ENCODE peak calls at places on chromosomes 3 and 15, in five cellular contexts. F is neuronal stem cell, U is mesenchymal stem cell, S is H9, M is H1. N is an unnamed sample.

GRCh38 chr3:184361532-184361931 is at the start of the genes CLCN2 and POLR2H:
- DNase-seq in F (peak), U (peak), S (peak), M (peak), N (no peak)

GRCh38 chr3:15942462-15942861 is 144.7 kb upstream of the ANKRD28 start:
- DNase-seq in F (no peak), U (no peak), S (no peak), M (no peak), N (no peak)

GRCh38 chr15:60405405-60405804 is 7.6 kb upstream of the ANXA2 start:
- DNase-seq in F (no peak), U (no peak), S (no peak), M (no peak), N (no peak)

GRCh38 chr3:157248590-157249425 is 88.9 kb upstream of the CCNL1 start:
- DNase-seq in F (peak), U (peak), S (no peak), M (no peak), N (no peak)

GRCh38 chr3:182063742-182064141 is 352.0 kb downstream of the SOX2 start:
- DNase-seq in F (no peak), U (no peak), S (no peak), M (no peak), N (no peak)

GRCh38 chr15:78004919-78005634 is 72.4 kb downstream of the TBC1D2B start:
- DNase-seq in F (no peak), U (peak), S (no peak), M (no peak), N (no peak)

GRCh38 chr3:45546636-45547201 is 47.8 kb upstream of the LIMD1 start:
- DNase-seq in F (peak), U (no peak), S (peak), M (peak), N (peak)

GRCh38 chr3:168546707-168547106 is 451.0 kb upstream of the GOLIM4 start:
- DNase-seq in F (no peak), U (no peak), S (no peak), M (no peak), N (no peak)

GRCh38 chr3:156553705-156554356 is 1.1 kb downstream of the SSR3 start:
- DNase-seq in F (no peak), U (peak), S (no peak), M (no peak), N (peak)

GRCh38 chr3:39208463-39209055 is 16.2 kb upstream of the XIRP1 start:
- DNase-seq in F (peak), U (peak), S (peak), M (no peak), N (peak)

GRCh38 chr3:135649361-135649760 is 316.2 kb upstream of the PPP2R3A start:
- DNase-seq in F (no peak), U (no peak), S (no peak), M (no peak), N (no peak)

GRCh38 chr3:53083496-53083895 is 37.6 kb upstream of the SFMBT1 start:
- DNase-seq in F (no peak), U (peak), S (peak), M (no peak), N (no peak)

GRCh38 chr3:185561374-185561943 is 9.1 kb upstream of the LIPH start:
- DNase-seq in F (no peak), U (no peak), S (peak), M (no peak), N (no peak)

GRCh38 chr3:106345353-106346027 is 476.7 kb upstream of the CBLB start:
- DNase-seq in F (no peak), U (peak), S (no peak), M (no peak), N (peak)

GRCh38 chr3:61807865-61808276 is 246.5 kb downstream of the PTPRG start:
- DNase-seq in F (no peak), U (peak), S (no peak), M (no peak), N (no peak)

GRCh38 chr3:117616213-117616612 is 906.6 kb downstream of the TUSC7 start:
- DNase-seq in F (no peak), U (no peak), S (no peak), M (no peak), N (no peak)

GRCh38 chr3:29618395-29619291 is 337.8 kb downstream of the RBMS3 start:
- DNase-seq in F (no peak), U (no peak), S (no peak), M (no peak), N (peak)

GRCh38 chr3:169149349-169149890 is 514.1 kb downstream of the MECOM start:
- DNase-seq in F (peak), U (peak), S (peak), M (peak), N (peak)

GRCh38 chr3:42658091-42658770 is 4.7 kb downstream of the ZBTB47 start:
- DNase-seq in F (no peak), U (no peak), S (peak), M (peak), N (no peak)

GRCh38 chr15:51649659-51650521 is 27.3 kb upstream of the DMXL2 start:
- DNase-seq in F (peak), U (peak), S (no peak), M (no peak), N (peak)

GRCh38 chr3:37703633-37704032 is 158.0 kb upstream of the CTDSPL start:
- DNase-seq in F (no peak), U (peak), S (no peak), M (no peak), N (no peak)

GRCh38 chr3:23647706-23648258 is 158.0 kb upstream of the UBE2E1 start:
- DNase-seq in F (no peak), U (no peak), S (no peak), M (no peak), N (no peak)

GRCh38 chr3:15309662-15310335 is 22.6 kb downstream of the SH3BP5 start:
- DNase-seq in F (no peak), U (no peak), S (no peak), M (no peak), N (no peak)

DNA sequence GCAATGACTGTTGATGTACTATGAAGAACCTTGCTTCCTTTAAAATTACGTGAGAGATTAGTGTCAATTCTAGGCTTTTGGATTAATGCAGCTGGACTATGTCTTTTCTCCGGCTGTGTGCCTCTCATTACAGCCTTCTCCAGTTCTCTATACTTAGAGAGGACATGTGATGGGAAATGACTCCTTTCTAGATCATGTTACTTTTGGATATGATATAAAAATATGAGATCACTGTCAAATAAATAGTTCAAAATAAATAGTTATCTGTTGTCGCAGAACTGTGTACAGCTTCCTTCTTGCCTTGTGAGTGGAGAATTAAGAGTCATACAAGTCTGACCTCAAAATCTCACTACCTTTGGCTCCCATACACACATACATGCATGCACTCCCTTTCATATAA is 592.4 kb downstream of the DIPK2A start:
- DNase-seq in F (no peak), U (no peak), S (no peak), M (no peak), N (no peak)
- H3K27ac ChIP-seq in F (no peak), U (no peak), S (no peak), M (no peak), N (no peak)

GRCh38 chr3:127454051-127454450 is 136.5 kb downstream of the TPRA1 start:
- DNase-seq in F (no peak), U (no peak), S (peak), M (no peak), N (no peak)

GRCh38 chr3:127454968-127455367 is 135.6 kb downstream of the TPRA1 start:
- DNase-seq in F (no peak), U (no peak), S (peak), M (no peak), N (no peak)

GRCh38 chr3:127456471-127457093 is 134.0 kb downstream of the TPRA1 start:
- DNase-seq in F (no peak), U (peak), S (no peak), M (peak), N (no peak)

GRCh38 chr3:127457094-127457475 is 133.4 kb downstream of the TPRA1 start:
- DNase-seq in F (no peak), U (peak), S (peak), M (peak), N (no peak)

GRCh38 chr3:127455541-127456450 is 134.7 kb downstream of the TPRA1 start:
- DNase-seq in F (peak), U (peak), S (peak), M (peak), N (peak)
- H2BK12ac ChIP-seq in F (peak), U (no peak), S (no peak), M (peak), N (no peak)

GRCh38 chr3:129627350-129628168 is 21.1 kb upstream of the PLXND1 start:
- DNase-seq in F (peak), U (peak), S (peak), M (peak), N (peak)

GRCh38 chr3:129624347-129625070 is 18.0 kb upstream of the PLXND1 start:
- DNase-seq in F (no peak), U (peak), S (no peak), M (no peak), N (no peak)

GRCh38 chr3:129623447-129624118 is 17.1 kb upstream of the PLXND1 start:
- DNase-seq in F (no peak), U (peak), S (no peak), M (no peak), N (no peak)

GRCh38 chr3:129626744-129627349 is 20.4 kb upstream of the PLXND1 start:
- DNase-seq in F (peak), U (peak), S (peak), M (peak), N (peak)

GRCh38 chr3:129625071-129625874 is 18.8 kb upstream of the PLXND1 start:
- DNase-seq in F (no peak), U (peak), S (peak), M (peak), N (peak)
- H3K27ac ChIP-seq in F (no peak), U (peak), S (no peak), M (no peak), N (peak)

GRCh38 chr15:71792521-71792920 is 17.8 kb upstream of the NR2E3 start:
- DNase-seq in F (no peak), U (peak), S (no peak), M (no peak), N (peak)
- H2BK12ac ChIP-seq in F (no peak), U (no peak), S (no peak), M (no peak), N (no peak)

N was measured in trophoblast cell.